ENCODE peak calls at places on chromosome X, in seven cellular contexts. W, S, N, E, B, A and H are unnamed samples.

GRCh38 chrX:132737743-132738142 is 220.7 kb downstream of the HS6ST2 start:
- DNase-seq in S (peak; percentile 74), A (no peak), W (peak; percentile 32), E (no peak), N (peak; percentile 65), B (no peak), H (peak; percentile 38)

GRCh38 chrX:41705680-41706374 is 17.1 kb downstream of the GPR34 start:
- DNase-seq in W (no peak), A (no peak), B (no peak), E (no peak), S (no peak), N (no peak), H (no peak)

GRCh38 chrX:56554870-56555269 is 8.6 kb upstream of the UBQLN2 start:
- DNase-seq in E (no peak), W (no peak), N (no peak), S (no peak), B (no peak), A (no peak), H (no peak)

GRCh38 chrX:105190252-105190853 is 30.1 kb downstream of the TEX13A start:
- DNase-seq in A (peak; percentile 6), B (no peak), S (peak; percentile 74), N (no peak), E (peak; percentile 40), W (no peak), H (no peak)

GRCh38 chrX:96700625-96701024 is 16.0 kb downstream of the DIAPH2 start:
- DNase-seq in B (no peak), E (no peak), N (no peak), W (no peak), A (no peak), S (no peak), H (no peak)

GRCh38 chrX:77404318-77404878 is 42.8 kb upstream of the FGF16 start:
- DNase-seq in E (no peak), A (no peak), N (no peak), W (no peak), S (no peak), B (no peak), H (no peak)

GRCh38 chrX:9729161-9729885 is 36.3 kb downstream of the GPR143 start:
- DNase-seq in S (no peak), A (no peak), N (no peak), W (no peak), B (no peak), E (no peak), H (no peak)

GRCh38 chrX:150365051-150365952 is 2.2 kb downstream of the MAMLD1 start:
- DNase-seq in W (peak; percentile 88), N (no peak), S (peak; percentile 57), E (peak; percentile 28), B (peak; percentile 31), A (peak; percentile 50), H (no peak)

GRCh38 chrX:136473663-136474062 is 14.1 kb upstream of the BRS3 start:
- DNase-seq in W (no peak), N (no peak), B (no peak), E (no peak), S (no peak), A (no peak), H (no peak)

GRCh38 chrX:115490814-115491213 is 70.2 kb upstream of the PLS3 start:
- DNase-seq in E (no peak), W (no peak), N (no peak), S (no peak), A (no peak), B (no peak), H (no peak)

GRCh38 chrX:130110379-130111219 is at the start of gene ELF4:
- DNase-seq in E (no peak), N (peak; percentile 77), A (peak; percentile 37), B (peak; percentile 65), S (peak; percentile 68), W (peak; percentile 68), H (peak; percentile 71)

GRCh38 chrX:150694738-150695410 is 1.7 kb downstream of the MTMR1 start:
- DNase-seq in A (no peak), S (no peak), E (no peak), B (no peak), N (no peak), W (no peak), H (no peak)

GRCh38 chrX:39542316-39542715 is 555.4 kb downstream of the BCOR start:
- DNase-seq in N (no peak), S (no peak), B (no peak), E (no peak), A (no peak), W (no peak), H (no peak)

GRCh38 chrX:16081357-16081756 is 42.0 kb upstream of the GRPR start:
- DNase-seq in E (no peak), W (no peak), S (no peak), B (no peak), N (no peak), A (no peak), H (no peak)

GRCh38 chrX:16087081-16087480 is 36.3 kb upstream of the GRPR start:
- DNase-seq in W (no peak), N (no peak), A (no peak), E (no peak), B (no peak), S (no peak), H (no peak)

GRCh38 chrX:16076834-16077233 is 46.5 kb upstream of the GRPR start:
- DNase-seq in S (no peak), W (no peak), B (no peak), N (no peak), A (no peak), E (no peak), H (no peak)

GRCh38 chrX:16077811-16078210 is 45.6 kb upstream of the GRPR start:
- DNase-seq in A (no peak), B (no peak), W (no peak), E (no peak), N (no peak), S (no peak), H (no peak)

DNA sequence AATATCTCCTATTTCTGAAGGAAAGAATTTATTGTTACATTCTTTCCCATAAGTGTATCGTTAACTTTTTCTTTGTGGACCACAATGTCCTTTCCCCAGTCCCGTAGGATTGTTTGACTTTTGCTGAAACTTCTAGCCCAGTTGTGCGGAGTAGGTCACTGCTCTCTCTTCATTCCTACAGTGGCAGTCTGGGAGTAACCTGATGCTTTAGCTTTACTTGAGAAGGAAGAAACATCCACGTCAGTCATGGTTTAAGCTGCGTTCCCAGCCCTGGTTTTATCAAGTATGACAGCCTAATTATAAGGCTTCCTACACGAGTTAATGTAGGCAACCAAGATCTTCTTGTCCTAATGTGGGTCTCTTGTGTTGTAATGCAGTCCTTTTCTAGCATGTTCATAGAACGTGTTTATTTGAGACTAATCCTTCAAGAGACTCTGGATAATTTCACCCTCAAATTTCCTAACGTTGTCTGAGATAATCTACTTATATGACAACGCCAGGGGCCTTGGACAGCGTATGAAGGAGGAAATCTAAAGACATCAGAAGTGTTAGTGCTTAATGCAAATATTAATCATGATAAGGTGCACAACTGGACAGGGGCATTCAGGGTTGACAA is 40.8 kb upstream of the GRPR start:
- DNase-seq in W (no peak), S (no peak), B (no peak), N (no peak), E (no peak), A (no peak), H (no peak)
- H3K27ac ChIP-seq in W (no peak overlapping the region), S (no peak overlapping the region), B (no peak overlapping the region), N (no peak overlapping the region), E (no peak overlapping the region), A (no peak overlapping the region), H (no peak overlapping the region)

GRCh38 chrX:53294024-53294648 is 12.8 kb upstream of the IQSEC2 start:
- DNase-seq in B (no peak), W (no peak), N (no peak), A (peak; percentile 26), S (peak; percentile 25), E (peak; percentile 7), H (no peak)
- TF ChIP-seq CTCF in B (peak; percentile 50), W (no peak), N (peak; percentile 31), A (peak; percentile 44), S (peak; percentile 60), E (peak; percentile 53), H (no peak)

GRCh38 chrX:12446342-12447075 is 308.2 kb downstream of the FRMPD4 start:
- DNase-seq in B (no peak), A (peak; percentile 55), E (peak; percentile 19), N (no peak), S (peak; percentile 38), W (no peak), H (peak; percentile 1)

GRCh38 chrX:12447448-12448154 is 309.3 kb downstream of the FRMPD4 start:
- DNase-seq in N (no peak), B (no peak), E (peak; percentile 65), S (peak; percentile 80), A (peak; percentile 95), W (no peak), H (peak; percentile 63)

GRCh38 chrX:12441376-12442128 is 303.3 kb downstream of the FRMPD4 start:
- DNase-seq in B (no peak), W (no peak), A (peak; percentile 87), S (peak; percentile 90), E (peak; percentile 64), N (no peak), H (peak; percentile 3)

GRCh38 chrX:12440245-12440644 is 302.0 kb downstream of the FRMPD4 start:
- DNase-seq in E (no peak), A (no peak), N (no peak), W (no peak), B (no peak), S (no peak), H (no peak)

DNA sequence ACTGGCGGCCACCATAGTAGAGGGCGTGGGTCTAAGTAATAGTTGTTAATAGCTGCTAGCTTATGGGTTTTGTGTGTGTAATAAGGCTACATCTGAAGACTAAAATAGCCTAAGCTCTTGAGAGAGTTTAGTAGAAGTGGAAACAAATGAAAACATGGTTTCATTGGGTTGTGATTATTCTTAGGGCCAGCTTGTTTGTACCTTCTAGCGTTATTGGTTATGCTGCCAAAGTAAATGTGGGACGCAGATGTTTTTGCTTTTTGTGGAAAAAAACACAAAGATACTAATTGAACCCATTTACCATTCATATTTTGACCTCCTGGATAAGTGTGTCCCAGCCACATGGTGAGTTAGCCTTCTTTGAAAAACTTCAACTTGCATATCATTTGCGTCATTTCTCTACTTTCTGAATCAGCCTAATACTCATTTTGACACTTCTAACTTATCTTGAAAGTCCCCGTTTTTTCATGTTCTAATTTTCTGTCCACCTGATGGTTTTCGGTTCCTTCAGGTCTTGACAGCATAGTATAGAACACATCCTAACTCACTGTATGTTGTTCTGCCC is 305.3 kb downstream of the FRMPD4 start:
- DNase-seq in W (no peak), S (no peak), A (no peak), N (no peak), B (no peak), E (no peak), H (no peak)
- H3K27ac ChIP-seq in W (no peak overlapping the region), S (no peak overlapping the region), A (no peak overlapping the region), N (no peak overlapping the region), B (no peak overlapping the region), E (no peak overlapping the region), H (no peak overlapping the region)

GRCh38 chrX:68487924-68488323 is 10.9 kb upstream of the YIPF6 start:
- DNase-seq in A (no peak), W (no peak), B (no peak), N (no peak), S (no peak), E (no peak), H (no peak)

GRCh38 chrX:68487254-68487653 is 11.6 kb upstream of the YIPF6 start:
- DNase-seq in S (no peak), B (no peak), N (no peak), W (no peak), A (no peak), E (no peak), H (no peak)

GRCh38 chrX:68488657-68489056 is 10.2 kb upstream of the YIPF6 start:
- DNase-seq in N (no peak), A (no peak), S (peak; percentile 75), B (peak; percentile 43), W (no peak), E (no peak), H (no peak)

GRCh38 chrX:68492583-68492982 is 6.3 kb upstream of the YIPF6 start:
- DNase-seq in B (no peak), E (no peak), W (no peak), A (no peak), N (no peak), S (no peak), H (no peak)

GRCh38 chrX:68490644-68491043 is 8.2 kb upstream of the YIPF6 start:
- DNase-seq in B (peak; percentile 69), S (peak; percentile 62), W (no peak), N (peak; percentile 37), A (peak; percentile 14), E (peak; percentile 35), H (peak; percentile 32)
- TF ChIP-seq CTCF in B (peak; percentile 42), S (peak; percentile 62), W (no peak), N (peak; percentile 61), A (peak; percentile 37), E (peak; percentile 61), H (peak; percentile 12)